ENCODE peak calls at places on chromosomes 4 and X, in nine cellular contexts. One of them, this sample, is unnamed.

GRCh38 chr4:41438564-41438963 is 99.4 kb upstream of the LIMCH1 start:
- DNase-seq in K562: no peak
- DNase-seq in HFF-Myc: no peak
- DNase-seq in CD8-positive, alpha-beta T cell: no peak
- DNase-seq in fibroblast of lung: no peak
- DNase-seq in Peyer's patch: no peak
- DNase-seq in AG10803: peak; percentile 61
- DNase-seq in right lobe of liver: peak; percentile 35
- DNase-seq in heart right ventricle: no peak
- DNase-seq in this sample: no peak

GRCh38 chr4:127783971-127784519 is 1.9 kb downstream of the HSPA4L start:
- DNase-seq in right lobe of liver: no peak
- DNase-seq in heart right ventricle: no peak
- DNase-seq in CD8-positive, alpha-beta T cell: no peak
- DNase-seq in AG10803: no peak
- DNase-seq in fibroblast of lung: no peak
- DNase-seq in HFF-Myc: no peak
- DNase-seq in Peyer's patch: no peak
- DNase-seq in K562: no peak
- DNase-seq in this sample: no peak

GRCh38 chrX:23742174-23742692 is 843 bp downstream of the ACOT9 start:
- DNase-seq in fibroblast of lung: peak; percentile 82
- DNase-seq in heart right ventricle: peak; percentile 9
- DNase-seq in HFF-Myc: peak; percentile 17
- DNase-seq in right lobe of liver: no peak
- DNase-seq in Peyer's patch: no peak
- DNase-seq in AG10803: peak; percentile 80
- DNase-seq in CD8-positive, alpha-beta T cell: peak; percentile 4
- DNase-seq in K562: peak; percentile 11
- DNase-seq in this sample: peak; percentile 75

GRCh38 chr4:25441519-25442117 is 64.6 kb downstream of the ANAPC4 start:
- DNase-seq in right lobe of liver: peak; percentile 52
- DNase-seq in K562: peak; percentile 43
- DNase-seq in AG10803: peak; percentile 57
- DNase-seq in Peyer's patch: peak; percentile 75
- DNase-seq in CD8-positive, alpha-beta T cell: no peak
- DNase-seq in fibroblast of lung: peak; percentile 55
- DNase-seq in HFF-Myc: no peak
- DNase-seq in heart right ventricle: peak; percentile 27
- DNase-seq in this sample: peak; percentile 79

GRCh38 chrX:43716696-43717095 is 60.6 kb downstream of the MAOA start:
- DNase-seq in fibroblast of lung: no peak
- DNase-seq in CD8-positive, alpha-beta T cell: no peak
- DNase-seq in Peyer's patch: no peak
- DNase-seq in K562: no peak
- DNase-seq in HFF-Myc: no peak
- DNase-seq in right lobe of liver: no peak
- DNase-seq in AG10803: no peak
- DNase-seq in heart right ventricle: no peak
- DNase-seq in this sample: no peak

GRCh38 chrX:39205467-39205866 is 404.2 kb downstream of the MID1IP1 start:
- DNase-seq in Peyer's patch: no peak
- DNase-seq in CD8-positive, alpha-beta T cell: no peak
- DNase-seq in right lobe of liver: no peak
- DNase-seq in K562: no peak
- DNase-seq in heart right ventricle: no peak
- DNase-seq in fibroblast of lung: no peak
- DNase-seq in AG10803: no peak
- DNase-seq in HFF-Myc: no peak
- DNase-seq in this sample: no peak

GRCh38 chrX:71543316-71543715 is 10.4 kb downstream of the OGT start:
- DNase-seq in right lobe of liver: no peak
- DNase-seq in K562: no peak
- DNase-seq in CD8-positive, alpha-beta T cell: no peak
- DNase-seq in fibroblast of lung: no peak
- DNase-seq in AG10803: peak; percentile 75
- DNase-seq in heart right ventricle: no peak
- DNase-seq in HFF-Myc: no peak
- DNase-seq in Peyer's patch: no peak
- DNase-seq in this sample: peak; percentile 62

GRCh38 chr4:57156242-57156990 is 46.2 kb upstream of the IGFBP7 start:
- DNase-seq in AG10803: no peak
- DNase-seq in right lobe of liver: no peak
- DNase-seq in fibroblast of lung: no peak
- DNase-seq in CD8-positive, alpha-beta T cell: no peak
- DNase-seq in Peyer's patch: no peak
- DNase-seq in K562: no peak
- DNase-seq in HFF-Myc: no peak
- DNase-seq in heart right ventricle: no peak
- DNase-seq in this sample: no peak

GRCh38 chr4:16067515-16067914 is 16.3 kb downstream of the PROM1 start:
- DNase-seq in right lobe of liver: no peak
- DNase-seq in HFF-Myc: no peak
- DNase-seq in CD8-positive, alpha-beta T cell: no peak
- DNase-seq in Peyer's patch: peak; percentile 73
- DNase-seq in fibroblast of lung: no peak
- DNase-seq in AG10803: no peak
- DNase-seq in heart right ventricle: no peak
- DNase-seq in K562: no peak
- DNase-seq in this sample: no peak

GRCh38 chr4:92953462-92953861 is 649.7 kb downstream of the GRID2 start:
- DNase-seq in heart right ventricle: no peak
- DNase-seq in CD8-positive, alpha-beta T cell: no peak
- DNase-seq in Peyer's patch: no peak
- DNase-seq in K562: no peak
- DNase-seq in AG10803: no peak
- DNase-seq in HFF-Myc: no peak
- DNase-seq in fibroblast of lung: no peak
- DNase-seq in right lobe of liver: no peak
- DNase-seq in this sample: no peak

GRCh38 chr4:177579649-177580048 is 137.4 kb upstream of the AGA start:
- DNase-seq in Peyer's patch: no peak
- DNase-seq in fibroblast of lung: peak; percentile 54
- DNase-seq in HFF-Myc: no peak
- DNase-seq in K562: no peak
- DNase-seq in AG10803: no peak
- DNase-seq in right lobe of liver: no peak
- DNase-seq in heart right ventricle: no peak
- DNase-seq in CD8-positive, alpha-beta T cell: no peak
- DNase-seq in this sample: no peak

GRCh38 chr4:74665346-74665745 is 129.0 kb downstream of the BTC start:
- DNase-seq in Peyer's patch: no peak
- DNase-seq in HFF-Myc: no peak
- DNase-seq in right lobe of liver: no peak
- DNase-seq in heart right ventricle: no peak
- DNase-seq in AG10803: no peak
- DNase-seq in K562: no peak
- DNase-seq in CD8-positive, alpha-beta T cell: no peak
- DNase-seq in fibroblast of lung: no peak
- DNase-seq in this sample: no peak

GRCh38 chr4:38804654-38805295 is at the start of gene TLR1:
- DNase-seq in Peyer's patch: no peak
- DNase-seq in fibroblast of lung: peak; percentile 69
- DNase-seq in right lobe of liver: no peak
- DNase-seq in AG10803: peak; percentile 68
- DNase-seq in K562: no peak
- DNase-seq in heart right ventricle: no peak
- DNase-seq in HFF-Myc: peak; percentile 46
- DNase-seq in CD8-positive, alpha-beta T cell: no peak
- DNase-seq in this sample: peak; percentile 81

GRCh38 chrX:11381464-11381863 is 88.3 kb downstream of the AMELX start:
- DNase-seq in HFF-Myc: peak; percentile 32
- DNase-seq in AG10803: peak; percentile 59
- DNase-seq in Peyer's patch: peak; percentile 48
- DNase-seq in CD8-positive, alpha-beta T cell: no peak
- DNase-seq in K562: peak; percentile 36
- DNase-seq in heart right ventricle: no peak
- DNase-seq in right lobe of liver: no peak
- DNase-seq in fibroblast of lung: peak; percentile 75
- DNase-seq in this sample: peak; percentile 79

GRCh38 chrX:65480960-65481359 is 53.6 kb downstream of the LAS1L start:
- DNase-seq in AG10803: no peak
- DNase-seq in CD8-positive, alpha-beta T cell: no peak
- DNase-seq in HFF-Myc: no peak
- DNase-seq in fibroblast of lung: no peak
- DNase-seq in heart right ventricle: no peak
- DNase-seq in Peyer's patch: no peak
- DNase-seq in K562: no peak
- DNase-seq in right lobe of liver: no peak
- DNase-seq in this sample: no peak

GRCh38 chr4:147730333-147730732 is 1.6 kb upstream of the ARHGAP10 start:
- DNase-seq in right lobe of liver: no peak
- DNase-seq in AG10803: no peak
- DNase-seq in heart right ventricle: no peak
- DNase-seq in K562: no peak
- DNase-seq in Peyer's patch: no peak
- DNase-seq in fibroblast of lung: no peak
- DNase-seq in HFF-Myc: no peak
- DNase-seq in CD8-positive, alpha-beta T cell: no peak
- DNase-seq in this sample: no peak

GRCh38 chr4:147723316-147723715 is 8.6 kb upstream of the ARHGAP10 start:
- DNase-seq in heart right ventricle: no peak
- DNase-seq in K562: no peak
- DNase-seq in AG10803: peak; percentile 80
- DNase-seq in HFF-Myc: no peak
- DNase-seq in fibroblast of lung: peak; percentile 39
- DNase-seq in Peyer's patch: peak; percentile 71
- DNase-seq in CD8-positive, alpha-beta T cell: no peak
- DNase-seq in right lobe of liver: peak; percentile 32
- DNase-seq in this sample: peak; percentile 59

GRCh38 chr4:147725673-147726072 is 6.2 kb upstream of the ARHGAP10 start:
- DNase-seq in Peyer's patch: no peak
- DNase-seq in right lobe of liver: no peak
- DNase-seq in heart right ventricle: no peak
- DNase-seq in AG10803: no peak
- DNase-seq in HFF-Myc: no peak
- DNase-seq in CD8-positive, alpha-beta T cell: no peak
- DNase-seq in K562: no peak
- DNase-seq in fibroblast of lung: no peak
- DNase-seq in this sample: no peak

GRCh38 chr4:147727476-147728028 is 4.3 kb upstream of the ARHGAP10 start:
- DNase-seq in CD8-positive, alpha-beta T cell: no peak
- DNase-seq in right lobe of liver: no peak
- DNase-seq in AG10803: peak; percentile 36
- DNase-seq in Peyer's patch: no peak
- DNase-seq in K562: no peak
- DNase-seq in heart right ventricle: no peak
- DNase-seq in fibroblast of lung: no peak
- DNase-seq in HFF-Myc: no peak
- DNase-seq in this sample: no peak

GRCh38 chr4:147724468-147725201 is 7.3 kb upstream of the ARHGAP10 start:
- DNase-seq in Peyer's patch: no peak
- DNase-seq in AG10803: no peak
- DNase-seq in HFF-Myc: no peak
- DNase-seq in fibroblast of lung: no peak
- DNase-seq in K562: no peak
- DNase-seq in CD8-positive, alpha-beta T cell: no peak
- DNase-seq in heart right ventricle: no peak
- DNase-seq in right lobe of liver: no peak
- DNase-seq in this sample: no peak
- H3K4me3 ChIP-seq in Peyer's patch: no peak overlapping the region
- H3K4me3 ChIP-seq in AG10803: no peak overlapping the region
- H3K4me3 ChIP-seq in HFF-Myc: no peak overlapping the region
- H3K4me3 ChIP-seq in fibroblast of lung: no peak overlapping the region
- H3K4me3 ChIP-seq in K562: no peak overlapping the region
- H3K4me3 ChIP-seq in CD8-positive, alpha-beta T cell: no peak overlapping the region
- H3K4me3 ChIP-seq in heart right ventricle: no peak overlapping the region
- H3K4me3 ChIP-seq in right lobe of liver: no peak overlapping the region
- H3K4me3 ChIP-seq in this sample: no peak overlapping the region

GRCh38 chr4:124713213-124713592 is 671 bp upstream of the ANKRD50 start:
- DNase-seq in fibroblast of lung: peak; percentile 87
- DNase-seq in K562: peak; percentile 78
- DNase-seq in AG10803: peak; percentile 82
- DNase-seq in CD8-positive, alpha-beta T cell: peak; percentile 5
- DNase-seq in heart right ventricle: peak; percentile 74
- DNase-seq in HFF-Myc: no peak
- DNase-seq in Peyer's patch: peak; percentile 65
- DNase-seq in right lobe of liver: peak; percentile 72
- DNase-seq in this sample: peak; percentile 83
- TF ChIP-seq CTCF in fibroblast of lung: peak; percentile 62
- TF ChIP-seq CTCF in K562: peak; percentile 57
- TF ChIP-seq CTCF in AG10803: peak; percentile 57
- TF ChIP-seq CTCF in CD8-positive, alpha-beta T cell: no peak
- TF ChIP-seq CTCF in heart right ventricle: peak; percentile 58
- TF ChIP-seq CTCF in HFF-Myc: peak; percentile 56
- TF ChIP-seq CTCF in Peyer's patch: peak; percentile 39
- TF ChIP-seq CTCF in right lobe of liver: peak; percentile 38
- TF ChIP-seq CTCF in this sample: peak; percentile 59

GRCh38 chr4:146183209-146183608 is 7.7 kb downstream of the LSM6 start:
- DNase-seq in AG10803: no peak
- DNase-seq in CD8-positive, alpha-beta T cell: no peak
- DNase-seq in Peyer's patch: no peak
- DNase-seq in heart right ventricle: no peak
- DNase-seq in HFF-Myc: no peak
- DNase-seq in K562: no peak
- DNase-seq in right lobe of liver: no peak
- DNase-seq in fibroblast of lung: no peak
- DNase-seq in this sample: no peak

GRCh38 chr4:146182450-146182849 is 6.9 kb downstream of the LSM6 start:
- DNase-seq in AG10803: no peak
- DNase-seq in K562: no peak
- DNase-seq in CD8-positive, alpha-beta T cell: no peak
- DNase-seq in fibroblast of lung: no peak
- DNase-seq in right lobe of liver: no peak
- DNase-seq in Peyer's patch: no peak
- DNase-seq in heart right ventricle: no peak
- DNase-seq in HFF-Myc: no peak
- DNase-seq in this sample: no peak

GRCh38 chr4:146175541-146176453 is at the start of gene LSM6:
- DNase-seq in right lobe of liver: peak; percentile 90
- DNase-seq in CD8-positive, alpha-beta T cell: peak; percentile 79
- DNase-seq in K562: peak; percentile 93
- DNase-seq in heart right ventricle: peak; percentile 87
- DNase-seq in AG10803: peak; percentile 83
- DNase-seq in Peyer's patch: peak; percentile 95
- DNase-seq in HFF-Myc: peak; percentile 56
- DNase-seq in fibroblast of lung: peak; percentile 90
- DNase-seq in this sample: peak; percentile 89

GRCh38 chr4:146179784-146180405 is 4.4 kb downstream of the LSM6 start:
- DNase-seq in CD8-positive, alpha-beta T cell: no peak
- DNase-seq in Peyer's patch: no peak
- DNase-seq in fibroblast of lung: no peak
- DNase-seq in HFF-Myc: no peak
- DNase-seq in heart right ventricle: no peak
- DNase-seq in AG10803: no peak
- DNase-seq in K562: no peak
- DNase-seq in right lobe of liver: no peak
- DNase-seq in this sample: no peak
- H3K4me3 ChIP-seq in CD8-positive, alpha-beta T cell: no peak overlapping the region
- H3K4me3 ChIP-seq in Peyer's patch: no peak overlapping the region
- H3K4me3 ChIP-seq in fibroblast of lung: no peak overlapping the region
- H3K4me3 ChIP-seq in HFF-Myc: no peak overlapping the region
- H3K4me3 ChIP-seq in heart right ventricle: no peak overlapping the region
- H3K4me3 ChIP-seq in AG10803: no peak overlapping the region
- H3K4me3 ChIP-seq in K562: no peak overlapping the region
- H3K4me3 ChIP-seq in right lobe of liver: no peak overlapping the region
- H3K4me3 ChIP-seq in this sample: no peak overlapping the region

DNA sequence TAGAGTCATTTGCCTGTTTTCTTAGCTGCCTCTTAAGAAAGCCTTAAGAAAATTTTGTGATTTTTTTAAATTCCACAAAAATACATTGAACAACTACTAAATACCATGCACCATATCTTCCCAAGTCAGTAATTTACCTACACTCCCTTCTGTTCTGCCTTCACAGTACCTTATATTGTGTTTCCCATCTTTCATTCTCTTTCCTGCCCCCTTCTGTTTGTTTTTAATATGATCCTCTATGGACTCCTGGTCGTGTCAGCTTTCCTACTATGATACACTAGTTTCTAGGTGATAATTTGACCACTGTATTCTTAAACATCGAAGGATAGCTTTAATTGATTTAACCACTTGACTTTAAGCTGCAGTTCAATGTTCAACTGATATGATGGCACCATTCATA is 297.7 kb upstream of the HAND2 start:
- DNase-seq in K562: no peak
- DNase-seq in AG10803: no peak
- DNase-seq in right lobe of liver: no peak
- DNase-seq in heart right ventricle: no peak
- DNase-seq in HFF-Myc: no peak
- DNase-seq in Peyer's patch: no peak
- DNase-seq in fibroblast of lung: no peak
- DNase-seq in CD8-positive, alpha-beta T cell: no peak
- DNase-seq in this sample: peak; percentile 18
- TF ChIP-seq CTCF in K562: no peak
- TF ChIP-seq CTCF in AG10803: peak; percentile 33
- TF ChIP-seq CTCF in right lobe of liver: no peak
- TF ChIP-seq CTCF in heart right ventricle: peak; percentile 7
- TF ChIP-seq CTCF in HFF-Myc: no peak
- TF ChIP-seq CTCF in Peyer's patch: no peak
- TF ChIP-seq CTCF in fibroblast of lung: no peak
- TF ChIP-seq CTCF in CD8-positive, alpha-beta T cell: no peak
- TF ChIP-seq CTCF in this sample: no peak